ENCODE peak calls at places on chromosomes 1 and 21, in seven cellular contexts. K is sigmoid colon, P is ovary, W is WTC11, T is lower lobe of right lung, E is NB4, Q is fibroblast of mammary gland. H is an unnamed sample.

GRCh38 chr1:84283381-84283780 is 18.1 kb upstream of the SAMD13 start:
- DNase-seq in K (no peak), P (no peak), W (no peak), T (no peak), E (no peak), Q (no peak), H (no peak)

GRCh38 chr1:17725084-17725718 is 29.9 kb upstream of the ACTL8 start:
- DNase-seq in K (no peak), P (no peak), W (no peak), T (no peak), E (no peak), Q (no peak), H (no peak)

GRCh38 chr1:245894843-245895242 is 612.2 kb downstream of the SMYD3 start:
- DNase-seq in K (no peak), P (no peak), W (no peak), T (no peak), E (no peak), Q (no peak), H (no peak)

GRCh38 chr1:4691766-4692405 is 37.5 kb downstream of the AJAP1 start:
- DNase-seq in K (no peak), P (no peak), W (no peak), T (no peak), E (no peak), Q (no peak), H (no peak)

GRCh38 chr1:5053744-5054143 is 399.3 kb downstream of the AJAP1 start:
- DNase-seq in K (no peak), P (no peak), W (no peak), T (no peak), E (no peak), Q (no peak), H (no peak)

GRCh38 chr1:42551150-42551549 is 88.1 kb downstream of the CCDC30 start:
- DNase-seq in K (no peak), P (no peak), W (no peak), T (no peak), E (peak; percentile 84), Q (no peak), H (no peak)

GRCh38 chr1:178660484-178660883 is 64.6 kb upstream of the RALGPS2 start:
- DNase-seq in K (no peak), P (no peak), W (no peak), T (no peak), E (no peak), Q (no peak), H (no peak)

GRCh38 chr1:236066828-236067386 is 2.0 kb upstream of the NID1 start:
- DNase-seq in K (peak; percentile 94), P (peak; percentile 33), W (no peak), T (peak; percentile 79), E (peak; percentile 74), Q (no peak), H (peak; percentile 75)

GRCh38 chr1:177181631-177182291 is 11.0 kb downstream of the BRINP2 start:
- DNase-seq in K (peak; percentile 65), P (peak; percentile 28), W (peak; percentile 92), T (peak; percentile 54), E (peak; percentile 65), Q (peak; percentile 47), H (peak; percentile 58)

GRCh38 chr21:17463441-17463840 is 49.4 kb upstream of the CXADR start:
- DNase-seq in K (no peak), P (no peak), W (no peak), T (no peak), E (no peak), Q (peak; percentile 98), H (no peak)

GRCh38 chr1:147851149-147851548 is 51.4 kb upstream of the GJA8 start:
- DNase-seq in K (no peak), P (no peak), W (no peak), T (no peak), E (no peak), Q (peak; percentile 3), H (no peak)

GRCh38 chr1:116203192-116203723 is 92.1 kb downstream of the MAB21L3 start:
- DNase-seq in K (no peak), P (no peak), W (no peak), T (no peak), E (no peak), Q (no peak), H (no peak)

GRCh38 chr1:26994772-26995625 is 1.5 kb downstream of the TRNP1 start:
- DNase-seq in K (no peak), P (no peak), W (no peak), T (no peak), E (no peak), Q (no peak), H (no peak)

GRCh38 chr1:41895552-41895951 is 23.2 kb downstream of the HIVEP3 start:
- DNase-seq in K (no peak), P (no peak), W (no peak), T (no peak), E (no peak), Q (no peak), H (no peak)

GRCh38 chr1:162548170-162548569 is 13.4 kb upstream of the UAP1 start:
- DNase-seq in K (peak; percentile 91), P (no peak), W (no peak), T (no peak), E (no peak), Q (peak; percentile 94), H (no peak)

GRCh38 chr1:203538726-203539125 is 44.8 kb downstream of the OPTC start:
- DNase-seq in K (no peak), P (no peak), W (no peak), T (no peak), E (no peak), Q (no peak), H (no peak)

GRCh38 chr1:205582471-205583291 is 49.1 kb downstream of the ELK4 start:
- DNase-seq in K (peak; percentile 67), P (peak; percentile 62), W (peak; percentile 1), T (no peak), E (no peak), Q (no peak), H (peak; percentile 31)

GRCh38 chr1:94971491-94971924 is 44.6 kb upstream of the CNN3 start:
- DNase-seq in K (no peak), P (no peak), W (no peak), T (no peak), E (no peak), Q (peak; percentile 69), H (no peak)

GRCh38 chr1:148292915-148293314 is 140.8 kb upstream of the NBPF11 start:
- DNase-seq in K (no peak), P (no peak), W (no peak), T (no peak), E (no peak), Q (no peak), H (no peak)

GRCh38 chr1:19635646-19636045 is 8.5 kb upstream of the NBL1 start:
- DNase-seq in K (peak; percentile 62), P (no peak), W (no peak), T (no peak), E (no peak), Q (peak; percentile 41), H (no peak)

GRCh38 chr1:90671736-90672135 is 45.4 kb downstream of the BARHL2 start:
- DNase-seq in K (no peak), P (no peak), W (no peak), T (no peak), E (no peak), Q (no peak), H (no peak)

GRCh38 chr1:44636711-44637589 is 37.3 kb downstream of the TMEM53 start:
- DNase-seq in K (no peak), P (no peak), W (no peak), T (no peak), E (no peak), Q (peak; percentile 82), H (no peak)

GRCh38 chr1:21139601-21140000 is 37.1 kb downstream of the EIF4G3 start:
- DNase-seq in K (no peak), P (peak; percentile 51), W (no peak), T (no peak), E (no peak), Q (no peak), H (peak; percentile 36)

H was measured in left cardiac atrium.